ENCODE peak calls at places on chromosome X, in seven cellular contexts. A is GM18507; H is HEK293T; D is iris pigment epithelial cell; O is CD8-positive, alpha-beta T cell; C is stimulated activated CD4-positive, alpha-beta T cell treated with anti-CD3 and anti-CD28 coated beads, Interleukin-2, amount 100 ng/mL, for 48 hours; J is upper lobe of right lung. Q is an unnamed sample.

GRCh38 chrX:14380044-14380443 is 149.3 kb upstream of the GLRA2 start:
- DNase-seq in A (no peak), H (no peak), D (no peak), O (no peak), C (no peak), J (no peak), Q (no peak)

GRCh38 chrX:132488819-132489255 is at the start of gene MBNL3:
- DNase-seq in A (no peak), H (peak; percentile 61), D (peak; percentile 27), O (peak; percentile 47), C (peak; percentile 23), J (peak; percentile 78), Q (peak; percentile 88)

GRCh38 chrX:148574247-148574973 is 74.0 kb downstream of the AFF2 start:
- DNase-seq in A (no peak), H (no peak), D (no peak), O (no peak), C (no peak), J (no peak), Q (peak; percentile 58)

GRCh38 chrX:154300815-154301214 is 5.2 kb downstream of the TKTL1 start:
- DNase-seq in A (no peak), H (no peak), D (no peak), O (no peak), C (no peak), J (no peak), Q (no peak)

GRCh38 chrX:130937101-130937500 is 34.1 kb upstream of the ENOX2 start:
- DNase-seq in A (no peak), H (no peak), D (no peak), O (no peak), C (no peak), J (no peak), Q (no peak)

GRCh38 chrX:110667706-110668105 is 127.9 kb downstream of the CHRDL1 start:
- DNase-seq in A (no peak), H (no peak), D (no peak), O (no peak), C (no peak), J (no peak), Q (no peak)

GRCh38 chrX:77918568-77918967 is 8.1 kb downstream of the ATP7A start:
- DNase-seq in A (no peak), H (no peak), D (peak; percentile 25), O (no peak), C (no peak), J (no peak), Q (no peak)

GRCh38 chrX:103170216-103170615 is 44.7 kb upstream of the BEX4 start:
- DNase-seq in A (no peak), H (no peak), D (peak; percentile 25), O (no peak), C (no peak), J (no peak), Q (no peak)

GRCh38 chrX:150257348-150258175 is 105.6 kb upstream of the MAMLD1 start:
- DNase-seq in A (no peak), H (no peak), D (no peak), O (no peak), C (no peak), J (no peak), Q (no peak)

GRCh38 chrX:103356897-103357296 is 591 bp downstream of the TCEAL9 start:
- DNase-seq in A (no peak), H (no peak), D (no peak), O (no peak), C (no peak), J (no peak), Q (no peak)

GRCh38 chrX:68443155-68443868 is 10.0 kb upstream of the OPHN1 start:
- DNase-seq in A (no peak), H (no peak), D (peak; percentile 64), O (no peak), C (no peak), J (no peak), Q (no peak)

GRCh38 chrX:12895856-12896255 is 10.6 kb upstream of the TLR8 start:
- DNase-seq in A (no peak), H (no peak), D (peak; percentile 4), O (no peak), C (no peak), J (no peak), Q (no peak)

GRCh38 chrX:80335062-80335830 is 85.0 kb upstream of the TENT5D start:
- DNase-seq in A (no peak), H (peak; percentile 4), D (no peak), O (no peak), C (peak; percentile 0), J (peak; percentile 76), Q (no peak)

GRCh38 chrX:53071604-53072417 is 10.4 kb upstream of the TSPYL2 start:
- DNase-seq in A (no peak), H (peak; percentile 72), D (peak; percentile 55), O (no peak), C (peak; percentile 51), J (peak; percentile 80), Q (peak; percentile 92)

GRCh38 chrX:155048997-155049619 is 21.8 kb downstream of the CMC4 start:
- DNase-seq in A (no peak), H (peak; percentile 77), D (peak; percentile 67), O (no peak), C (peak; percentile 34), J (no peak), Q (peak; percentile 86)

GRCh38 chrX:18607966-18608365 is 63.9 kb downstream of the RS1 start:
- DNase-seq in A (no peak), H (no peak), D (peak; percentile 28), O (no peak), C (no peak), J (no peak), Q (no peak)

GRCh38 chrX:120522820-120523219 is 37.9 kb downstream of the CUL4B start:
- DNase-seq in A (no peak), H (no peak), D (no peak), O (no peak), C (no peak), J (no peak), Q (no peak)

GRCh38 chrX:155071694-155072215 is 447 bp downstream of the BRCC3 start:
- DNase-seq in A (no peak), H (no peak), D (no peak), O (no peak), C (no peak), J (no peak), Q (peak; percentile 45)

GRCh38 chrX:94492541-94492940 is 818.5 kb downstream of the FAM133A start:
- DNase-seq in A (no peak), H (no peak), D (no peak), O (no peak), C (no peak), J (no peak), Q (no peak)

GRCh38 chrX:151167791-151168345 is 8.5 kb upstream of the GPR50 start:
- DNase-seq in A (no peak), H (no peak), D (no peak), O (no peak), C (no peak), J (no peak), Q (no peak)

GRCh38 chrX:13698432-13698831 is 9.5 kb downstream of the RAB9A start:
- DNase-seq in A (no peak), H (no peak), D (no peak), O (no peak), C (no peak), J (no peak), Q (no peak)

GRCh38 chrX:151708821-151709220 is 7.0 kb upstream of the FATE1 start:
- DNase-seq in A (no peak), H (no peak), D (no peak), O (no peak), C (no peak), J (no peak), Q (no peak)

GRCh38 chrX:129622757-129623301 is 31.9 kb downstream of the APLN start:
- DNase-seq in A (no peak), H (no peak), D (peak; percentile 75), O (no peak), C (no peak), J (no peak), Q (no peak)

GRCh38 chrX:134692233-134692632 is 34.0 kb upstream of the PLAC1 start:
- DNase-seq in A (no peak), H (no peak), D (no peak), O (no peak), C (no peak), J (no peak), Q (no peak)

GRCh38 chrX:23554304-23554703 is 113.0 kb upstream of the PRDX4 start:
- DNase-seq in A (no peak), H (peak; percentile 26), D (peak; percentile 54), O (no peak), C (no peak), J (no peak), Q (peak; percentile 72)

GRCh38 chrX:107709266-107709795 is 66.3 kb downstream of the TSC22D3 start:
- DNase-seq in A (no peak), H (no peak), D (no peak), O (no peak), C (no peak), J (no peak), Q (no peak)

GRCh38 chrX:25020391-25021131 is 4.8 kb upstream of the ARX start:
- DNase-seq in A (no peak), H (peak; percentile 82), D (no peak), O (no peak), C (no peak), J (no peak), Q (peak; percentile 66)

GRCh38 chrX:19440713-19441112 is 74.6 kb downstream of the MAP3K15 start:
- DNase-seq in A (no peak), H (no peak), D (peak; percentile 49), O (no peak), C (no peak), J (no peak), Q (no peak)

GRCh38 chrX:50093627-50094026 is 107.2 kb downstream of the AKAP4 start:
- DNase-seq in A (no peak), H (no peak), D (no peak), O (no peak), C (no peak), J (no peak), Q (no peak)

GRCh38 chrX:2781698-2782097 is 29.9 kb downstream of the XG start:
- DNase-seq in A (no peak), H (no peak), D (peak; percentile 30), O (no peak), C (no peak), J (no peak), Q (no peak)

GRCh38 chrX:49840679-49841078 is 11.6 kb downstream of the PAGE4 start:
- DNase-seq in A (no peak), H (peak; percentile 54), D (peak; percentile 43), O (no peak), C (peak; percentile 23), J (peak; percentile 71), Q (peak; percentile 78)

GRCh38 chrX:114152130-114152529 is 431.8 kb upstream of the HTR2C start:
- DNase-seq in A (no peak), H (no peak), D (peak; percentile 61), O (no peak), C (no peak), J (no peak), Q (peak; percentile 41)

Q was measured in Karpas-422.